ENCODE peak calls at places on chromosomes 11 and 22, in six cellular contexts. Y, L, M, S, K and H are unnamed samples. For H3K9me3, the result is how much of the 10 kb centered on the place peaks cover.

GRCh38 chr11:44857490-44857889 is 93.2 kb downstream of the TP53I11 start:
- DNase-seq in Y (no peak), L (no peak), M (peak), S (no peak), K (no peak), H (no peak)

GRCh38 chr11:85831050-85831449 is 20.1 kb upstream of the SYTL2 start:
- DNase-seq in Y (no peak), L (no peak), M (no peak), S (no peak), K (no peak), H (no peak)

GRCh38 chr11:9138612-9139579 is 47.5 kb upstream of the SCUBE2 start:
- DNase-seq in Y (peak), L (no peak), M (no peak), S (peak), K (no peak), H (no peak)

GRCh38 chr11:101508370-101508769 is 75.4 kb downstream of the TRPC6 start:
- DNase-seq in Y (no peak), L (no peak), M (no peak), S (no peak), K (no peak), H (no peak)

GRCh38 chr22:50191041-50191740 is 5.5 kb downstream of the TRABD start:
- DNase-seq in Y (no peak), L (no peak), M (no peak), S (no peak), K (no peak), H (peak)

GRCh38 chr22:46893281-46894020 is 131.0 kb downstream of the TBC1D22A start:
- DNase-seq in Y (no peak), L (peak), M (no peak), S (no peak), K (no peak), H (no peak)

GRCh38 chr11:94948070-94948617 is 25.2 kb downstream of the CWC15 start:
- DNase-seq in Y (no peak), L (no peak), M (no peak), S (peak), K (no peak), H (no peak)

GRCh38 chr11:120952503-120953229 is 71.2 kb upstream of the TBCEL start:
- DNase-seq in Y (peak), L (peak), M (peak), S (peak), K (peak), H (peak)

GRCh38 chr22:24102366-24103200 is 78.7 kb upstream of the SUSD2 start:
- DNase-seq in Y (no peak), L (no peak), M (peak), S (no peak), K (no peak), H (peak)

DNA sequence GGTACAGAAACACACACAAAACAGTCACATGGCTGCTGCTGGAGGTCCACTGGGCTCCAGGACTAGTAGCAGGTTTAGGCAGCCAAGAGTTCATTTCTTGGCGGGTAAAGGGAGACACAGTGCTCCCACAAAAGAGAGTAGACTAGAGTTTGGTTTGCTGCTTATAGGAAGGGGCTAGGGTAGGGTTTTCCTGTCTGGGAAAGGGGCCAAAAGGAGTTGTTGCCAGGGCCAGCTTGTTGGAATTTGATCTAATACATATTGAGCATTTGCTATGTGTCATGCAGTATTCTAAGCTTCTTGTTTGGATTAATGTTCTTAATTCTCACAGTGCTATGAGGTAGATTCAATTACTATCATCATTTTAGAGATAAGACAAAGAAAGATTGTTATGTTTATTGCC is 195.1 kb upstream of the PLET1 start:
- DNase-seq in Y (no peak), L (no peak), M (no peak), S (peak), K (no peak), H (no peak)
- H3K27ac ChIP-seq in Y (no peak), L (no peak), M (no peak), S (no peak), K (no peak), H (no peak)

GRCh38 chr22:11616811-11617210 is 3911.2 kb upstream of the OR11H1 start:
- DNase-seq in Y (no peak), L (no peak), M (no peak), S (no peak), K (no peak), H (peak)
- H3K9me3 ChIP-seq in Y (under half), L (under half), M (under half), S (under half), K (under half), H (half or more)

GRCh38 chr11:36289226-36289852 is at the start of gene COMMD9:
- DNase-seq in Y (peak), L (peak), M (peak), S (peak), K (peak), H (peak)
- TF ChIP-seq POLR2A in Y (peak), L (no peak), M (no peak), S (peak), K (no peak), H (peak)

GRCh38 chr11:17924713-17925112 is 88.1 kb downstream of the SERGEF start:
- DNase-seq in Y (no peak), L (no peak), M (no peak), S (no peak), K (no peak), H (no peak)

GRCh38 chr11:17929171-17929570 is 83.7 kb downstream of the SERGEF start:
- DNase-seq in Y (no peak), L (no peak), M (no peak), S (no peak), K (no peak), H (no peak)

GRCh38 chr11:17927643-17928343 is 85.1 kb downstream of the SERGEF start:
- DNase-seq in Y (no peak), L (no peak), M (no peak), S (peak), K (peak), H (no peak)

GRCh38 chr11:17930544-17931144 is 82.2 kb downstream of the SERGEF start:
- DNase-seq in Y (no peak), L (no peak), M (no peak), S (no peak), K (no peak), H (no peak)

DNA sequence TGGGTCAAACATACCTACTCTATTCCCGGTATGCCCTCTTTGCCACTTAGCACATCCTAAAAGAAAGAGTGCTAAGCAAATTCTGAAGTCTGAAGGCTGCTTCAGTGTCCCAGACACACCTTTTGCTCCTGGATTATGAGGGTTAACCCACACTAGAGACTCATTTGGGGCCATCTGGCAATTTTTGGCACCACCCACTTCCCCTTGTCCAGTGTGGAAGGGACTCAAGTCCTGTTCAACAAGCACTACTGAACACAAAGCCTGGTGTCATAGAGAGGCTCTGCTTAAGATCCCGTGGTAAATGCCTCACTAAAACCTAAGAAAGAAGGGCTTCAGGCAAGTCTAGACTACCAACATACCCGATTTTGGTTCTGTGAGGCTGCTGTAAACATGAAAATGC is 85.8 kb downstream of the SERGEF start:
- DNase-seq in Y (no peak), L (no peak), M (no peak), S (no peak), K (no peak), H (no peak)
- H3K27ac ChIP-seq in Y (no peak), L (no peak), M (no peak), S (no peak), K (no peak), H (peak)

GRCh38 chr11:114610550-114610949 is 15.0 kb upstream of the NXPE4 start:
- DNase-seq in Y (no peak), L (no peak), M (no peak), S (no peak), K (no peak), H (no peak)
- H3K9me3 ChIP-seq in Y (under half), L (under half), M (under half), S (under half), K (under half), H (under half)